ENCODE peak calls at places on chromosomes 4 and X, in four cellular contexts. One of them, this sample, is unnamed.

GRCh38 chr4:32140636-32141035 is 1420.5 kb downstream of the PCDH7 start:
- DNase-seq in heart right ventricle: no peak
- DNase-seq in neural progenitor cell: no peak
- DNase-seq in fibroblast of lung: peak
- DNase-seq in this sample: no peak

GRCh38 chr4:85965529-85965928 is 394.3 kb downstream of the MAPK10 start:
- DNase-seq in heart right ventricle: no peak
- DNase-seq in neural progenitor cell: no peak
- DNase-seq in fibroblast of lung: no peak
- DNase-seq in this sample: no peak

GRCh38 chrX:39137363-39137954 is 336.2 kb downstream of the MID1IP1 start:
- DNase-seq in heart right ventricle: no peak
- DNase-seq in neural progenitor cell: no peak
- DNase-seq in fibroblast of lung: no peak
- DNase-seq in this sample: no peak

GRCh38 chr4:144683516-144683915 is 37.6 kb downstream of the HHIP start:
- DNase-seq in heart right ventricle: no peak
- DNase-seq in neural progenitor cell: no peak
- DNase-seq in fibroblast of lung: no peak
- DNase-seq in this sample: no peak

GRCh38 chr4:17687237-17687857 is 72.9 kb downstream of the MED28 start:
- DNase-seq in heart right ventricle: no peak
- DNase-seq in neural progenitor cell: no peak
- DNase-seq in fibroblast of lung: no peak
- DNase-seq in this sample: no peak

GRCh38 chr4:2848449-2848848 is 4.8 kb downstream of the ADD1 start:
- DNase-seq in heart right ventricle: no peak
- DNase-seq in neural progenitor cell: no peak
- DNase-seq in fibroblast of lung: no peak
- DNase-seq in this sample: no peak

GRCh38 chr4:3719191-3719590 is 47.0 kb upstream of the ADRA2C start:
- DNase-seq in heart right ventricle: no peak
- DNase-seq in neural progenitor cell: no peak
- DNase-seq in fibroblast of lung: no peak
- DNase-seq in this sample: no peak

GRCh38 chr4:171896426-171896825 is 83.2 kb downstream of the GALNTL6 start:
- DNase-seq in heart right ventricle: no peak
- DNase-seq in neural progenitor cell: peak
- DNase-seq in fibroblast of lung: no peak
- DNase-seq in this sample: no peak

GRCh38 chrX:120570201-120570600 is 9.4 kb upstream of the CUL4B start:
- DNase-seq in heart right ventricle: no peak
- DNase-seq in neural progenitor cell: no peak
- DNase-seq in fibroblast of lung: no peak
- DNase-seq in this sample: no peak

GRCh38 chrX:155326610-155327009 is 7.8 kb downstream of the CLIC2 start:
- DNase-seq in heart right ventricle: no peak
- DNase-seq in neural progenitor cell: no peak
- DNase-seq in fibroblast of lung: no peak
- DNase-seq in this sample: no peak

GRCh38 chr4:8695237-8696219 is 103.0 kb downstream of the CPZ start:
- DNase-seq in heart right ventricle: no peak
- DNase-seq in neural progenitor cell: no peak
- DNase-seq in fibroblast of lung: no peak
- DNase-seq in this sample: peak

GRCh38 chr4:26731342-26731741 is 129.3 kb upstream of the STIM2 start:
- DNase-seq in heart right ventricle: no peak
- DNase-seq in neural progenitor cell: no peak
- DNase-seq in fibroblast of lung: no peak
- DNase-seq in this sample: no peak

GRCh38 chr4:5976921-5977320 is 41.3 kb downstream of the C4orf50 start:
- DNase-seq in heart right ventricle: no peak
- DNase-seq in neural progenitor cell: no peak
- DNase-seq in fibroblast of lung: no peak
- DNase-seq in this sample: peak

GRCh38 chrX:65985922-65986588 is 53.8 kb downstream of the VSIG4 start:
- DNase-seq in heart right ventricle: peak
- DNase-seq in neural progenitor cell: peak
- DNase-seq in fibroblast of lung: peak
- DNase-seq in this sample: no peak
- TF ChIP-seq CTCF in heart right ventricle: peak
- TF ChIP-seq CTCF in neural progenitor cell: peak
- TF ChIP-seq CTCF in fibroblast of lung: peak
- TF ChIP-seq CTCF in this sample: peak

GRCh38 chr4:104424368-104424921 is 70.2 kb downstream of the CXXC4 start:
- DNase-seq in heart right ventricle: no peak
- DNase-seq in neural progenitor cell: peak
- DNase-seq in fibroblast of lung: peak
- DNase-seq in this sample: no peak

GRCh38 chr4:104420766-104421165 is 73.9 kb downstream of the CXXC4 start:
- DNase-seq in heart right ventricle: no peak
- DNase-seq in neural progenitor cell: peak
- DNase-seq in fibroblast of lung: peak
- DNase-seq in this sample: no peak

GRCh38 chr4:104425948-104426347 is 68.7 kb downstream of the CXXC4 start:
- DNase-seq in heart right ventricle: no peak
- DNase-seq in neural progenitor cell: peak
- DNase-seq in fibroblast of lung: no peak
- DNase-seq in this sample: no peak

GRCh38 chr4:104421576-104421975 is 73.1 kb downstream of the CXXC4 start:
- DNase-seq in heart right ventricle: no peak
- DNase-seq in neural progenitor cell: no peak
- DNase-seq in fibroblast of lung: no peak
- DNase-seq in this sample: no peak

GRCh38 chr4:104425003-104425402 is 69.7 kb downstream of the CXXC4 start:
- DNase-seq in heart right ventricle: no peak
- DNase-seq in neural progenitor cell: no peak
- DNase-seq in fibroblast of lung: no peak
- DNase-seq in this sample: no peak
- H3K27ac ChIP-seq in heart right ventricle: no peak
- H3K27ac ChIP-seq in neural progenitor cell: no peak
- H3K27ac ChIP-seq in fibroblast of lung: no peak
- H3K27ac ChIP-seq in this sample: no peak

DNA sequence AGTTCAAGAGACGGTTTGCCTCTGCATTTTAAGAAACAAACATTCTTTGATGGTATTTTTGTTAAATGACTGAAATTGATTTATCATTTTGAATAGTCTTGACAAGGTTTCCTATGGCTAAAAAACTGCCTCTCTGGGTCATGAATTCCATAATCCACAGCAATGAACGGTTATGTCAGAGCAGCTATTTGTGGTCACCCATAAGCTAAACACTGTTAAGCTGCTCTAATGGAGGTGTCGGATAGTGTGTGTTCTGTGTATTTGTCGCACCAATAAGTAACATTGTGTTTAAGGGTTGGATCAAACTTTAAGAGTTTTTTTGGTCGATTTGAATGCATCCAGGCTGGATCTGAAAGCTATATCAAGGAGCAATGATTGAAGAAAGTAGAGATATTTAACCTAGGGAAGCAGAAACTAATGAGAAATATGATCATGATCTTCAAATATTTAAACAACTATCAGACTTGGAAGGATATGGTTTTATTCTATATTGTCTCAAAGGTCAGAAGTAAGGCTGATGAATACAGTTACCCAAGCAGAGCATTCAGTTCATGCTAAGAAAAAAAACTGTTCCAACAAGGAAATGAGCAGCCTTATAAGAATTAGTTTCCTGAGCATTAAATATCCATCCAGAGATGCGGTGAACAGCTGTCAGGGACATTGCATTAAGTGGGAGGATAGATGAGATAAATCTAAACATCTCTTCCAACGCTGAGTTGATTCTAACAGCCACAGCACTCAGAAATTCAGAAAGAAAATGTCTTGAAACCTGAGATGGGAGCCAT is 232.3 kb upstream of the RPS6KA3 start:
- DNase-seq in heart right ventricle: no peak
- DNase-seq in neural progenitor cell: no peak
- DNase-seq in fibroblast of lung: peak
- DNase-seq in this sample: no peak
- TF ChIP-seq CTCF in heart right ventricle: no peak
- TF ChIP-seq CTCF in neural progenitor cell: no peak
- TF ChIP-seq CTCF in fibroblast of lung: no peak
- TF ChIP-seq CTCF in this sample: no peak

GRCh38 chrX:20311505-20311904 is 44.8 kb upstream of the RPS6KA3 start:
- DNase-seq in heart right ventricle: no peak
- DNase-seq in neural progenitor cell: no peak
- DNase-seq in fibroblast of lung: no peak
- DNase-seq in this sample: no peak
- H3K27ac ChIP-seq in heart right ventricle: no peak
- H3K27ac ChIP-seq in neural progenitor cell: no peak
- H3K27ac ChIP-seq in fibroblast of lung: no peak
- H3K27ac ChIP-seq in this sample: no peak

GRCh38 chr4:47483722-47484121 is 1.4 kb upstream of the ATP10D start:
- DNase-seq in heart right ventricle: no peak
- DNase-seq in neural progenitor cell: peak
- DNase-seq in fibroblast of lung: no peak
- DNase-seq in this sample: no peak
- TF ChIP-seq CTCF in heart right ventricle: no peak
- TF ChIP-seq CTCF in neural progenitor cell: no peak
- TF ChIP-seq CTCF in fibroblast of lung: no peak
- TF ChIP-seq CTCF in this sample: no peak

GRCh38 chr4:1171306-1172227 is 816 bp downstream of the SPON2 start:
- DNase-seq in heart right ventricle: no peak
- DNase-seq in neural progenitor cell: peak
- DNase-seq in fibroblast of lung: no peak
- DNase-seq in this sample: no peak
- H3K27ac ChIP-seq in heart right ventricle: peak
- H3K27ac ChIP-seq in neural progenitor cell: no peak
- H3K27ac ChIP-seq in fibroblast of lung: peak
- H3K27ac ChIP-seq in this sample: peak

DNA sequence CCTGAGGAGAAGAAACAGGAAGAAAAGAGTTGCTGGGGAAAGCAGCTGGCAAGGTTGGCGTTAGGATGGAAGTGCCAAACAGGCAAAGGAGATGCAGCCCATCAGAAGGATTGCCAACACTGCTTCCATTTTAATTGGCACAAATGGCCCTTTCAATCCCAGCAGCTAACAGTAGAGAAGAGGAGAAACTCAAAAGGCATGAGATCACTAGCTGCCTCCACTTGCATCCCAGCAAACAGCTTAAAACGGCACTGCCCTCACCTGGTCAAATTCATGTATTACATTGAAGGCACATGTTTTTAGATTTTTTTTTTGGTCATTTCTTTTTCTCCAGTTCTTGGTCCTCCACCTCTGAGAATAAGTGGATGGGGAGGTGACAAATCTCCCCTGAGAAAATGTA is 14.9 kb upstream of the LOC101059915 start:
- DNase-seq in heart right ventricle: peak
- DNase-seq in neural progenitor cell: peak
- DNase-seq in fibroblast of lung: peak
- DNase-seq in this sample: peak
- TF ChIP-seq CTCF in heart right ventricle: peak
- TF ChIP-seq CTCF in neural progenitor cell: peak
- TF ChIP-seq CTCF in fibroblast of lung: peak
- TF ChIP-seq CTCF in this sample: peak

DNA sequence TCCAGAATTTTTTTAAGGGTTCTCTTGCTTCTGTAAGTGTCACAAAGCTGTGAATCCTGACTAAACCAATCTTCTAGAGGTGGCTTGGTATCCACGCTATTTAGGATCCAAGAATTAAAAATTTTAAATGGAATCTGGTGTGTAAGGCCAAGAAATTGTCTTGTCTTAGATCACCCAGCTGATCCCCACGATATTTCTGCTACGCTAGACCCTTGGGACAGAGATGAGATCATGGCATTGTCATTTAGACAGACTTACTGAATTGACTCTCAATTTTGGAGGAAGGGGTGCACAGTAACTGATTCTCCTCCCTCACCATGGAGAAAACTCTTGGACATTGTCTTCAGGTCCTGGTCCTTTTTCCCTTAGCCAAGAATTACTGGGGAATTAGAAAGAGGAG is 5.7 kb downstream of the GPRIN3 start:
- DNase-seq in heart right ventricle: no peak
- DNase-seq in neural progenitor cell: no peak
- DNase-seq in fibroblast of lung: no peak
- DNase-seq in this sample: no peak
- H3K27ac ChIP-seq in heart right ventricle: peak
- H3K27ac ChIP-seq in neural progenitor cell: no peak
- H3K27ac ChIP-seq in fibroblast of lung: no peak
- H3K27ac ChIP-seq in this sample: no peak

GRCh38 chr4:186149872-186150271 is 41.5 kb upstream of the CYP4V2 start:
- DNase-seq in heart right ventricle: peak
- DNase-seq in neural progenitor cell: peak
- DNase-seq in fibroblast of lung: peak
- DNase-seq in this sample: peak
- TF ChIP-seq CTCF in heart right ventricle: peak
- TF ChIP-seq CTCF in neural progenitor cell: peak
- TF ChIP-seq CTCF in fibroblast of lung: peak
- TF ChIP-seq CTCF in this sample: no peak

GRCh38 chrX:20361081-20361889 is 94.6 kb upstream of the RPS6KA3 start:
- DNase-seq in heart right ventricle: no peak
- DNase-seq in neural progenitor cell: peak
- DNase-seq in fibroblast of lung: peak
- DNase-seq in this sample: no peak
- H3K27ac ChIP-seq in heart right ventricle: peak
- H3K27ac ChIP-seq in neural progenitor cell: no peak
- H3K27ac ChIP-seq in fibroblast of lung: peak
- H3K27ac ChIP-seq in this sample: no peak